ENCODE peak calls at places on chromosomes 5 and 9, in seven cellular contexts. H is uterus; V is stomach; M is CD4-positive, alpha-beta memory T cell; O is tibial artery; W is CD8-positive, alpha-beta memory T cell; X is pancreas. S is an unnamed sample. For H3K4me1, the result is how much of the 10 kb centered on the place peaks cover.

GRCh38 chr9:114775981-114776380 is 29.9 kb downstream of the TNFSF15 start:
- DNase-seq in H (no peak), V (no peak), M (no peak), O (no peak), W (no peak), X (no peak), S (no peak)

GRCh38 chr5:30502277-30502676 is 691.2 kb upstream of the CDH6 start:
- DNase-seq in H (no peak), V (no peak), M (no peak), O (no peak), W (no peak), X (no peak), S (no peak)

GRCh38 chr5:72290356-72291133 is 29.5 kb downstream of the MRPS27 start:
- DNase-seq in H (no peak), V (no peak), M (no peak), O (no peak), W (no peak), X (no peak), S (no peak)

GRCh38 chr5:143277536-143277935 is 126.0 kb downstream of the NR3C1 start:
- DNase-seq in H (no peak), V (no peak), M (no peak), O (no peak), W (no peak), X (no peak), S (no peak)

GRCh38 chr5:133754575-133755169 is 142.3 kb upstream of the FSTL4 start:
- DNase-seq in H (no peak), V (peak), M (no peak), O (no peak), W (no peak), X (peak), S (no peak)

GRCh38 chr5:86623785-86624483 is 6.2 kb downstream of the COX7C start:
- DNase-seq in H (no peak), V (no peak), M (no peak), O (no peak), W (no peak), X (no peak), S (no peak)

GRCh38 chr5:171837522-171837921 is 51.9 kb downstream of the SMIM23 start:
- DNase-seq in H (no peak), V (no peak), M (no peak), O (no peak), W (no peak), X (no peak), S (no peak)

GRCh38 chr5:54103871-54104270 is 206.5 kb downstream of the ARL15 start:
- DNase-seq in H (no peak), V (no peak), M (no peak), O (no peak), W (no peak), X (no peak), S (no peak)

GRCh38 chr5:157571357-157571827 is 4.2 kb downstream of the ADAM19 start:
- DNase-seq in H (no peak), V (no peak), M (peak), O (no peak), W (peak), X (no peak), S (no peak)

GRCh38 chr5:107743357-107744000 is 72.7 kb upstream of the EFNA5 start:
- DNase-seq in H (no peak), V (no peak), M (no peak), O (no peak), W (no peak), X (no peak), S (no peak)

GRCh38 chr5:126443374-126443851 is 20.2 kb downstream of the GRAMD2B start:
- DNase-seq in H (no peak), V (no peak), M (no peak), O (no peak), W (no peak), X (no peak), S (no peak)

GRCh38 chr5:172760933-172761332 is 10.1 kb downstream of the DUSP1 start:
- DNase-seq in H (no peak), V (no peak), M (no peak), O (peak), W (no peak), X (no peak), S (no peak)

GRCh38 chr9:105053209-105053652 is 125.3 kb upstream of the ABCA1 start:
- DNase-seq in H (peak), V (no peak), M (no peak), O (no peak), W (no peak), X (no peak), S (peak)

GRCh38 chr9:138101444-138102234 is 224.1 kb downstream of the CACNA1B start:
- DNase-seq in H (no peak), V (peak), M (no peak), O (no peak), W (no peak), X (no peak), S (no peak)

GRCh38 chr5:143733635-143734341 is 78.2 kb upstream of the HMHB1 start:
- DNase-seq in H (no peak), V (no peak), M (no peak), O (no peak), W (no peak), X (no peak), S (no peak)

GRCh38 chr9:132949709-132950108 is 5.3 kb upstream of the TSC1 start:
- DNase-seq in H (no peak), V (no peak), M (no peak), O (no peak), W (no peak), X (no peak), S (no peak)

GRCh38 chr5:5886812-5887486 is 464.5 kb downstream of the ICE1 start:
- DNase-seq in H (no peak), V (peak), M (no peak), O (no peak), W (no peak), X (peak), S (no peak)

GRCh38 chr5:107772418-107773310 is 101.9 kb upstream of the EFNA5 start:
- DNase-seq in H (no peak), V (no peak), M (no peak), O (no peak), W (no peak), X (no peak), S (no peak)

GRCh38 chr9:13762209-13762608 is 482.7 kb upstream of the MPDZ start:
- DNase-seq in H (no peak), V (no peak), M (no peak), O (no peak), W (no peak), X (no peak), S (no peak)

GRCh38 chr9:133715295-133715865 is 22.8 kb downstream of the SARDH start:
- DNase-seq in H (no peak), V (no peak), M (no peak), O (peak), W (no peak), X (peak), S (peak)

GRCh38 chr9:4690144-4690543 is 10.8 kb downstream of the CDC37L1 start:
- DNase-seq in H (no peak), V (no peak), M (no peak), O (no peak), W (no peak), X (no peak), S (no peak)

GRCh38 chr9:3992924-3993323 is 306.9 kb downstream of the GLIS3 start:
- DNase-seq in H (no peak), V (no peak), M (no peak), O (no peak), W (no peak), X (no peak), S (no peak)

DNA sequence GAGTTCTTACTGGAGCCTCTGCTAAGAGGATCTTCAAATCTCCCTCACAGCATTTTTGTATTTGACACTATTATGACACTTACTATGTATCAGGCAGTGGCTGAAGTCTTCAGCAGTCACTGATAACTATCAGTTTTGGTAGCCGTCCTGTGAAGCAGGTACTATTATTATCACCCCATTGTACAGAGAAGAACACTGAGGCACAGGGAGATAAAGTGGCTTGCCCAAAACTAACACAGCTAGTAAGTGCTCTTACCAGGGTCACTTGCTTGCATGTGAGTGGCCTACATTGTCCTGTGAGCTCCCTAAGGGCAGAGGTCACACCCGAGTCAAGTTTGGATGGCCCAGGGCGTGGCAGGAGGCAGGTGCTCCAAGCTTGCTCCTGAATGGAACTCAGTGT is 16.8 kb downstream of the GABBR2 start:
- DNase-seq in H (no peak), V (no peak), M (no peak), O (no peak), W (no peak), X (no peak), S (no peak)
- H3K4me1 ChIP-seq in H (under half), V (under half), M (under half), O (under half), W (under half), X (under half), S (under half)

DNA sequence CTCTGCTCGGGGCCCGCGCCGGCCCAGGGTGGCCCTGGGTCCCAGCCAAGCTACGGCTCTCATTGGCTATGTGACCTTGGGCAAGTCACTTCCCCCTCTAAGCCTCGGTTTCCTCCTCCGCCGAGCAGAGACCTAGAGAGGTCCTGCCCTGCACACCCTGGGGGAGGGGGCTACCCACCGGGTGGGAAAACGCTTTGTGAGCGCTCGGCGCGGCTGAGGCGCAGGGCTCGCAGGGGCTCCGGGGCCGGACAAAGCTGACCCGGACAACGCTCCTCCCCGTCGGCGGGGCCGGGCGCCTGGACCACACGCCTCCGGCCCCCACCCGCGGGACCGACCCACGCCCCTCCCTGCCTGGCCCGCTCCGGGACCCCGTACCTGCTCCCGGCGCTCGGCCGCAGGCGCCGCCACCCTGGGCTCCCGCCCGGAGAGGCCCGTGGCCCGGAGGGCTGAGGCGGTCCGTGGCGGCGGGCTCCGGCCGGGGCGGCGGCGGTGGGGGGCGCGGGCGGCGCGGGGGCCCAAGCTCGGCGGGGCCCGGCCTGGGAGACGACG is 85.7 kb upstream of the MELK start:
- DNase-seq in H (peak), V (peak), M (peak), O (peak), W (peak), X (peak), S (peak)
- H3K4me1 ChIP-seq in H (under half), V (under half), M (half or more), O (under half), W (under half), X (under half), S (under half)

DNA sequence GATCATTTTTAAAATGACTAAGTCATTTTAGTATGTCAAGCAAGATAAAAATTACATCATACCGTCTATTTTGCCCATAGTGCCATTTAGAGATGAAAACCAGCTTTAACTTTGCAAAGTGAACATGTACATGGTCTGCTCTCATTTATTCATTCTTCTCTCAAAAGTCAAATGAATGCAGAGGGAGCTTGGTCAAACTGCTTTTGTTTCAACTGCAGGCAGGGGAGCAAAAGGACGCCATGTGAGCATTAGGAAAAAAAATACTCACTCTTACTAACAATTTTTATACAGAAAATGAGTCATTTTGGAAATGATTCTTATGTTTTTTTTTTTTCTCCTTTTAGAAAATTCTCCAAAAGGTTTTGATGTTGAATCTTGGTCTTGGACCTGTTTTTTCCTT is 15.7 kb downstream of the SCGB3A1 start:
- DNase-seq in H (no peak), V (no peak), M (no peak), O (no peak), W (no peak), X (no peak), S (no peak)
- H3K4me1 ChIP-seq in H (under half), V (under half), M (under half), O (under half), W (under half), X (under half), S (under half)

GRCh38 chr9:134723037-134723436 is 81.4 kb downstream of the COL5A1 start:
- DNase-seq in H (no peak), V (no peak), M (no peak), O (no peak), W (no peak), X (peak), S (no peak)
- H3K4me1 ChIP-seq in H (under half), V (under half), M (under half), O (under half), W (under half), X (under half), S (under half)

DNA sequence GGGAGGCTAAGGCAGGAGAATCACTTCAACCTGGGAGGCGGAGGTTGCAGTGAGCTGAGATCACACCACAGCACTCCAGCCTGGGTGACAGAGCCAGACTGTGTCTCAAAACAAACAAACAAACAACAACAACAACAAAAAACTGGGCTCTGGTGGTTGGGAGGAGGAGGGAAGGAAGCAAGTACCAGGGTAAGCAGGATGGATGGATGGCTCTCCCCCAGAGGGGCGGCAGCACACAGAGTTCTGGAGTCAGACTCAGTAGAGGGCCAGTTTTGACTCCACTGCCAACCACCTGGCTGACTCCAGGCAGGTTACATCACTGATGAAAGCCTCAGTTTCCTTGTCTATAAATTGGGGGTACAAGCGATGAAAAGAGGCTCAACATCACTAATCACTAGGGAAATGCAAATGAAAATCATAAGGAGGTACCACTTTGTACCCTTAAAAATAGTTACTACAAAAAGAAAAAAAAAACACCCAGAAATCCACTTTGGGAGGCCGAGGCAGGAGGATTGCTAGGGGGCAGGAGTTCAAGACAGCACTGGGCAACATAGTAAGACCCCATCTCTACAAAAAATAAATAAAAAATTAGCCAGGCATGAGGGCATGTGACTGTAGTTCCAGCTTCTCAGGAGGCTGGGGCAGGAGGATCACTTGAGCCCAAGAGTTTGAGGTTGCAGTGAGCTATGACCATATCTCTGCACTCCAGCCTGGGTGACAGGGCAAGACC is 3.2 kb downstream of the SLC22A4 start:
- DNase-seq in H (no peak), V (no peak), M (no peak), O (no peak), W (no peak), X (no peak), S (no peak)
- H3K4me1 ChIP-seq in H (under half), V (under half), M (under half), O (under half), W (under half), X (under half), S (under half)

DNA sequence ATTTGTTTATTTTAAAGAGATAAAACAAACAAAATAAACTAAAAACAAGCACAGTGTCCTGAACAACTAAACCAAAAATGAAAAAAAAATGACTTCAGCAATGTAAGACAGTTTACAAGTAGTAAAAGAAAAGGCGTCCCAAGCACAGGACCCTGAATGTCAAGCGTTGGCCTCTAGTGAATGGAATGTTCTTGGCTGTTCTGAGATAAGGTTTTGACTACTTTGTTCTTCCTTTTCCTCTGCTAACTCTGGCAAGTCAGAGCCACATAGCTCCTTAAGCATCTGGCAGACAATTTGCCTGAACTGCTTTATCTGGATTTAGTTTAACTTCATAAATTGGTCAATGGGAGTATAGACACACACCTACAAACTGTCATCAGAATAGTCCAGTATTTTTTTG is 655.2 kb downstream of the ANXA1 start:
- DNase-seq in H (no peak), V (no peak), M (no peak), O (no peak), W (no peak), X (no peak), S (no peak)
- H3K4me1 ChIP-seq in H (under half), V (under half), M (under half), O (under half), W (under half), X (under half), S (under half)